ENCODE peak calls at places on chromosomes 5 and 9, in four cellular contexts. U is progenitor cell of endocrine pancreas, K is AG09319, W is right atrium auricular region. T is an unnamed sample.

GRCh38 chr9:108468364-108468763 is 387.4 kb downstream of the ACTL7B start:
- DNase-seq in U (no peak), K (no peak), W (no peak), T (no peak)

GRCh38 chr5:160129841-160130240 is 10.6 kb upstream of the PWWP2A start:
- DNase-seq in U (no peak), K (no peak), W (no peak), T (no peak)

GRCh38 chr5:73519531-73520283 is 21.5 kb downstream of the BTF3 start:
- DNase-seq in U (peak; percentile 52), K (peak; percentile 56), W (peak; percentile 66), T (peak; percentile 41)

GRCh38 chr9:83625120-83625710 is 2.3 kb downstream of the IDNK start:
- DNase-seq in U (no peak), K (no peak), W (no peak), T (no peak)

GRCh38 chr5:170254056-170254455 is 21.3 kb downstream of the C5orf58 start:
- DNase-seq in U (no peak), K (no peak), W (no peak), T (no peak)

GRCh38 chr5:96177303-96177869 is 215.7 kb upstream of the ELL2 start:
- DNase-seq in U (no peak), K (peak; percentile 66), W (no peak), T (no peak)

GRCh38 chr5:178074266-178074952 is 38.9 kb upstream of the N4BP3 start:
- DNase-seq in U (no peak), K (no peak), W (no peak), T (no peak)

GRCh38 chr5:143837306-143837848 is 25.4 kb downstream of the HMHB1 start:
- DNase-seq in U (no peak), K (peak; percentile 65), W (no peak), T (no peak)

GRCh38 chr9:17272510-17272909 is 137.7 kb downstream of the CNTLN start:
- DNase-seq in U (no peak), K (no peak), W (no peak), T (no peak)

GRCh38 chr9:4691794-4692193 is 12.4 kb downstream of the CDC37L1 start:
- DNase-seq in U (no peak), K (no peak), W (no peak), T (no peak)

GRCh38 chr5:166427211-166427610 is 1864.2 kb upstream of the WWC1 start:
- DNase-seq in U (no peak), K (no peak), W (no peak), T (no peak)

GRCh38 chr9:92609142-92609500 is 60.8 kb downstream of the IPPK start:
- DNase-seq in U (no peak), K (no peak), W (no peak), T (no peak)

GRCh38 chr5:54608423-54609085 is 91.0 kb downstream of the SNX18 start:
- DNase-seq in U (no peak), K (no peak), W (no peak), T (no peak)

GRCh38 chr9:70802206-70802605 is 319.2 kb downstream of the TRPM3 start:
- DNase-seq in U (no peak), K (no peak), W (no peak), T (no peak)

GRCh38 chr5:108642170-108642906 is 105.4 kb upstream of the FER start:
- DNase-seq in U (peak; percentile 52), K (peak; percentile 35), W (peak; percentile 65), T (peak; percentile 22)

GRCh38 chr9:35605336-35606137 is 475 bp downstream of the TESK1 start:
- DNase-seq in U (no peak), K (no peak), W (no peak), T (no peak)

GRCh38 chr9:96769989-96770388 is 7.9 kb downstream of the ZNF510 start:
- DNase-seq in U (no peak), K (no peak), W (no peak), T (no peak)

GRCh38 chr5:64505769-64506566 is at the start of gene RGS7BP:
- DNase-seq in U (peak; percentile 55), K (no peak), W (no peak), T (no peak)

GRCh38 chr9:13171261-13171660 is 108.2 kb downstream of the MPDZ start:
- DNase-seq in U (no peak), K (no peak), W (no peak), T (no peak)

GRCh38 chr5:179348011-179348530 is 2.8 kb upstream of the ADAMTS2 start:
- DNase-seq in U (no peak), K (no peak), W (no peak), T (no peak)

GRCh38 chr5:117680421-117680820 is 1105.8 kb upstream of the SEMA6A start:
- DNase-seq in U (no peak), K (no peak), W (no peak), T (no peak)

GRCh38 chr5:113236536-113237308 is 198.1 kb downstream of the TSSK1B start:
- DNase-seq in U (no peak), K (no peak), W (no peak), T (no peak)

GRCh38 chr5:83323557-83323956 is 148.0 kb upstream of the VCAN start:
- DNase-seq in U (no peak), K (no peak), W (no peak), T (no peak)

GRCh38 chr9:136438909-136439549 is 616 bp downstream of the INPP5E start:
- DNase-seq in U (peak; percentile 30), K (no peak), W (no peak), T (peak; percentile 27)

GRCh38 chr9:106930477-106930876 is 67.5 kb downstream of the ZNF462 start:
- DNase-seq in U (no peak), K (no peak), W (no peak), T (no peak)

GRCh38 chr9:22100626-22101025 is 91.5 kb upstream of the CDKN2B start:
- DNase-seq in U (no peak), K (no peak), W (no peak), T (no peak)

GRCh38 chr9:22098636-22099332 is 89.7 kb upstream of the CDKN2B start:
- DNase-seq in U (no peak), K (no peak), W (no peak), T (no peak)

GRCh38 chr9:22102347-22103053 is 93.4 kb upstream of the CDKN2B start:
- DNase-seq in U (no peak), K (no peak), W (no peak), T (no peak)

GRCh38 chr9:22097712-22098111 is 88.6 kb upstream of the CDKN2B start:
- DNase-seq in U (no peak), K (no peak), W (no peak), T (no peak)
- TF ChIP-seq CTCF in U (no peak), K (no peak), W (no peak), T (no peak)

GRCh38 chr5:72288923-72289322 is 31.1 kb downstream of the MRPS27 start:
- DNase-seq in U (no peak), K (no peak), W (no peak), T (no peak)
- TF ChIP-seq CTCF in U (no peak), K (no peak), W (no peak), T (no peak)

GRCh38 chr9:105656131-105656921 is 5.9 kb upstream of the TAL2 start:
- DNase-seq in U (peak; percentile 47), K (no peak), W (no peak), T (no peak)
- TF ChIP-seq CTCF in U (peak; percentile 48), K (no peak), W (peak; percentile 75), T (no peak)

GRCh38 chr5:124736814-124737186 is 9.6 kb downstream of the ZNF608 start:
- DNase-seq in U (no peak), K (no peak), W (no peak), T (no peak)

GRCh38 chr5:124740055-124740454 is 6.4 kb downstream of the ZNF608 start:
- DNase-seq in U (no peak), K (no peak), W (no peak), T (no peak)

GRCh38 chr5:124740991-124741583 is 5.4 kb downstream of the ZNF608 start:
- DNase-seq in U (no peak), K (peak; percentile 67), W (no peak), T (no peak)

GRCh38 chr5:124737651-124738050 is 8.8 kb downstream of the ZNF608 start:
- DNase-seq in U (no peak), K (no peak), W (no peak), T (no peak)

GRCh38 chr5:124738751-124739559 is 7.5 kb downstream of the ZNF608 start:
- DNase-seq in U (no peak), K (no peak), W (no peak), T (no peak)
- TF ChIP-seq CTCF in U (peak; percentile 60), K (no peak), W (no peak), T (no peak)

GRCh38 chr5:145479862-145480261 is 355.3 kb downstream of the PRELID2 start:
- DNase-seq in U (no peak), K (no peak), W (no peak), T (no peak)
- TF ChIP-seq CTCF in U (no peak), K (no peak), W (no peak), T (no peak)